ENCODE peak calls at places on chromosomes 1 and 21, in eight cellular contexts. One of them, this sample, is unnamed.

GRCh38 chr21:44418108-44418875 is 37.0 kb upstream of the LRRC3 start:
- DNase-seq in left cardiac atrium: no peak
- DNase-seq in left ventricle myocardium superior: no peak
- DNase-seq in lower lobe of right lung: no peak
- DNase-seq in NCI-H1105: no peak
- DNase-seq in HCT116: no peak
- DNase-seq in iPS-NIHi11: no peak
- DNase-seq in ecto neural progenitor cell: peak; percentile 34
- DNase-seq in this sample: no peak

GRCh38 chr1:183039985-183040447 is 16.8 kb downstream of the LAMC1 start:
- DNase-seq in left cardiac atrium: no peak
- DNase-seq in left ventricle myocardium superior: no peak
- DNase-seq in lower lobe of right lung: no peak
- DNase-seq in NCI-H1105: no peak
- DNase-seq in HCT116: no peak
- DNase-seq in iPS-NIHi11: no peak
- DNase-seq in ecto neural progenitor cell: no peak
- DNase-seq in this sample: peak; percentile 85

GRCh38 chr1:162229534-162229933 is 147.1 kb downstream of the SPATA46 start:
- DNase-seq in left cardiac atrium: no peak
- DNase-seq in left ventricle myocardium superior: no peak
- DNase-seq in lower lobe of right lung: no peak
- DNase-seq in NCI-H1105: no peak
- DNase-seq in HCT116: no peak
- DNase-seq in iPS-NIHi11: no peak
- DNase-seq in ecto neural progenitor cell: no peak
- DNase-seq in this sample: no peak

GRCh38 chr1:161073474-161074121 is 3.9 kb upstream of the ARHGAP30 start:
- DNase-seq in left cardiac atrium: no peak
- DNase-seq in left ventricle myocardium superior: no peak
- DNase-seq in lower lobe of right lung: no peak
- DNase-seq in NCI-H1105: no peak
- DNase-seq in HCT116: no peak
- DNase-seq in iPS-NIHi11: no peak
- DNase-seq in ecto neural progenitor cell: no peak
- DNase-seq in this sample: no peak

GRCh38 chr21:44867464-44867863 is 6.0 kb downstream of the PTTG1IP start:
- DNase-seq in left cardiac atrium: no peak
- DNase-seq in left ventricle myocardium superior: no peak
- DNase-seq in lower lobe of right lung: no peak
- DNase-seq in NCI-H1105: no peak
- DNase-seq in HCT116: no peak
- DNase-seq in iPS-NIHi11: no peak
- DNase-seq in ecto neural progenitor cell: no peak
- DNase-seq in this sample: no peak

GRCh38 chr1:84291882-84292655 is 9.4 kb upstream of the SAMD13 start:
- DNase-seq in left cardiac atrium: no peak
- DNase-seq in left ventricle myocardium superior: no peak
- DNase-seq in lower lobe of right lung: no peak
- DNase-seq in NCI-H1105: no peak
- DNase-seq in HCT116: no peak
- DNase-seq in iPS-NIHi11: no peak
- DNase-seq in ecto neural progenitor cell: no peak
- DNase-seq in this sample: no peak

GRCh38 chr1:228348708-228349467 is 57.7 kb downstream of the TRIM11 start:
- DNase-seq in left cardiac atrium: peak; percentile 6
- DNase-seq in left ventricle myocardium superior: peak; percentile 11
- DNase-seq in lower lobe of right lung: no peak
- DNase-seq in NCI-H1105: no peak
- DNase-seq in HCT116: no peak
- DNase-seq in iPS-NIHi11: no peak
- DNase-seq in ecto neural progenitor cell: no peak
- DNase-seq in this sample: no peak

GRCh38 chr1:86409416-86410021 is 13.4 kb upstream of the ODF2L start:
- DNase-seq in left cardiac atrium: no peak
- DNase-seq in left ventricle myocardium superior: no peak
- DNase-seq in lower lobe of right lung: peak; percentile 64
- DNase-seq in NCI-H1105: no peak
- DNase-seq in HCT116: no peak
- DNase-seq in iPS-NIHi11: no peak
- DNase-seq in ecto neural progenitor cell: no peak
- DNase-seq in this sample: no peak

GRCh38 chr21:15138475-15138874 is 73.7 kb upstream of the NRIP1 start:
- DNase-seq in left cardiac atrium: peak; percentile 22
- DNase-seq in left ventricle myocardium superior: peak; percentile 32
- DNase-seq in lower lobe of right lung: no peak
- DNase-seq in NCI-H1105: peak; percentile 64
- DNase-seq in HCT116: no peak
- DNase-seq in iPS-NIHi11: no peak
- DNase-seq in ecto neural progenitor cell: no peak
- DNase-seq in this sample: no peak

GRCh38 chr1:205500240-205501218 is 3.9 kb upstream of the CDK18 start:
- DNase-seq in left cardiac atrium: no peak
- DNase-seq in left ventricle myocardium superior: no peak
- DNase-seq in lower lobe of right lung: no peak
- DNase-seq in NCI-H1105: no peak
- DNase-seq in HCT116: no peak
- DNase-seq in iPS-NIHi11: no peak
- DNase-seq in ecto neural progenitor cell: no peak
- DNase-seq in this sample: no peak

GRCh38 chr1:66265796-66266195 is 268.2 kb upstream of the SGIP1 start:
- DNase-seq in left cardiac atrium: no peak
- DNase-seq in left ventricle myocardium superior: no peak
- DNase-seq in lower lobe of right lung: no peak
- DNase-seq in NCI-H1105: no peak
- DNase-seq in HCT116: no peak
- DNase-seq in iPS-NIHi11: no peak
- DNase-seq in ecto neural progenitor cell: no peak
- DNase-seq in this sample: no peak

This sample was measured in non-pigmented ciliary epithelial cell.